ENCODE peak calls at places on chromosomes 6 and 20, in ten cellular contexts. H is H9, U is adrenal gland, L is heart left ventricle, Q is HCT116, T is SJSA1, V is ovary, X is DND-41, Z is aorta, S is right cardiac atrium. Y is an unnamed sample.

GRCh38 chr6:31122803-31123706 is 2.8 kb upstream of the CDSN start:
- DNase-seq in U (peak; percentile 84), Z (peak; percentile 91), Q (peak; percentile 72), X (no peak), L (peak; percentile 84), S (peak; percentile 93), H (no peak), V (peak; percentile 94), T (peak; percentile 82), Y (peak; percentile 85)

GRCh38 chr20:43508604-43509040 is 1.1 kb downstream of the L3MBTL1 start:
- DNase-seq in U (no peak), Z (no peak), X (no peak), L (no peak), V (no peak), H (peak; percentile 94), T (no peak), Q (no peak), S (no peak), Y (peak; percentile 27)

GRCh38 chr6:169174516-169175359 is 78.9 kb downstream of the THBS2 start:
- DNase-seq in U (no peak), H (peak; percentile 24), X (no peak), V (no peak), Z (no peak), L (no peak), S (no peak), Q (no peak), T (no peak), Y (no peak)

GRCh38 chr6:1987640-1988039 is 257.8 kb downstream of the GMDS start:
- DNase-seq in Q (no peak), U (no peak), X (no peak), S (no peak), V (no peak), L (no peak), T (peak; percentile 44), Z (no peak), H (no peak), Y (no peak)

GRCh38 chr6:30841644-30842504 is 42.4 kb upstream of the DDR1 start:
- DNase-seq in S (no peak), U (peak; percentile 70), H (no peak), Q (no peak), Z (no peak), X (no peak), L (no peak), T (no peak), V (no peak), Y (peak; percentile 67)

GRCh38 chr20:6492396-6493055 is 275.0 kb upstream of the BMP2 start:
- DNase-seq in H (peak; percentile 26), Z (no peak), V (no peak), S (no peak), X (no peak), L (no peak), Q (no peak), U (peak; percentile 4), T (peak; percentile 10), Y (no peak)

GRCh38 chr6:34378470-34378869 is 14.0 kb downstream of the NUDT3 start:
- DNase-seq in Q (no peak), H (no peak), V (no peak), X (no peak), T (no peak), L (no peak), S (no peak), Z (no peak), U (no peak), Y (no peak)

GRCh38 chr6:12815884-12816600 is 99.5 kb downstream of the PHACTR1 start:
- DNase-seq in L (no peak), H (no peak), X (no peak), Q (no peak), T (no peak), U (no peak), Z (no peak), V (no peak), S (no peak), Y (no peak)

GRCh38 chr20:31674895-31675827 is 37.4 kb downstream of the COX4I2 start:
- DNase-seq in Q (no peak), U (peak; percentile 87), T (peak; percentile 66), L (peak; percentile 83), H (no peak), Z (peak; percentile 90), S (peak; percentile 82), V (peak; percentile 60), X (peak; percentile 95), Y (peak; percentile 49)

GRCh38 chr6:99032396-99032795 is 84.7 kb upstream of the FBXL4 start:
- DNase-seq in T (no peak), X (no peak), Z (no peak), H (no peak), S (no peak), Q (no peak), U (no peak), L (no peak), V (no peak), Y (no peak)

GRCh38 chr6:1617466-1618304 is 8.0 kb downstream of the FOXC1 start:
- DNase-seq in S (peak; percentile 43), Q (no peak), X (no peak), V (no peak), H (no peak), Z (peak; percentile 58), U (no peak), L (peak; percentile 18), T (no peak), Y (no peak)

GRCh38 chr6:22147983-22148797 is 148.6 kb downstream of the PRL start:
- DNase-seq in S (peak; percentile 55), T (peak; percentile 85), L (peak; percentile 60), Z (no peak), Q (no peak), V (peak; percentile 38), H (no peak), X (peak; percentile 68), U (peak; percentile 49), Y (peak; percentile 43)

GRCh38 chr6:75588947-75589346 is 12.7 kb upstream of the SENP6 start:
- DNase-seq in T (no peak), Q (no peak), L (no peak), Z (no peak), U (no peak), S (no peak), H (no peak), X (no peak), V (no peak), Y (no peak)

GRCh38 chr6:75590370-75590769 is 11.3 kb upstream of the SENP6 start:
- DNase-seq in U (no peak), Q (no peak), Z (no peak), T (no peak), H (no peak), V (no peak), S (no peak), L (no peak), X (no peak), Y (no peak)
- H3K4me1 ChIP-seq in U (no peaks in the 10 kb centered on the region), Q (no peaks in the 10 kb centered on the region), Z (no peaks in the 10 kb centered on the region), T (no peaks in the 10 kb centered on the region), H (no peaks in the 10 kb centered on the region), V (no peaks in the 10 kb centered on the region), S (no peaks in the 10 kb centered on the region), L (no peaks in the 10 kb centered on the region), X (no peaks in the 10 kb centered on the region), Y (no peaks in the 10 kb centered on the region)

GRCh38 chr6:11040134-11040533 is 4.0 kb downstream of the ELOVL2 start:
- DNase-seq in X (no peak), Z (no peak), L (no peak), V (no peak), H (no peak), T (no peak), U (no peak), Q (no peak), S (no peak), Y (no peak)
- H3K4me1 ChIP-seq in X (no peaks in the 10 kb centered on the region), Z (no peaks in the 10 kb centered on the region), L (no peaks in the 10 kb centered on the region), V (peaks cover 6% of the 10 kb centered on the region), H (peaks cover 3% of the 10 kb centered on the region), T (peaks cover 13% of the 10 kb centered on the region), U (no peaks in the 10 kb centered on the region), Q (no peaks in the 10 kb centered on the region), S (no peaks in the 10 kb centered on the region), Y (peaks cover 3% of the 10 kb centered on the region)

GRCh38 chr6:37820713-37821069 is 1.2 kb downstream of the ZFAND3 start:
- DNase-seq in L (no peak), S (no peak), V (no peak), Z (no peak), T (no peak), Q (no peak), X (no peak), U (no peak), H (no peak), Y (no peak)

GRCh38 chr6:37816599-37817375 is 2.7 kb upstream of the ZFAND3 start:
- DNase-seq in X (no peak), U (no peak), L (no peak), V (no peak), S (no peak), T (no peak), Z (no peak), Q (no peak), H (no peak), Y (no peak)

GRCh38 chr6:37819177-37819801 is at the start of gene ZFAND3:
- DNase-seq in U (peak; percentile 97), X (peak; percentile 93), H (peak; percentile 96), L (peak; percentile 98), V (peak; percentile 98), T (peak; percentile 100), Q (peak; percentile 94), Z (peak; percentile 98), S (peak; percentile 99), Y (peak; percentile 95)

GRCh38 chr6:37819802-37820712 is 530 bp downstream of the ZFAND3 start:
- DNase-seq in S (peak; percentile 86), X (peak; percentile 60), Z (peak; percentile 79), L (peak; percentile 76), H (peak; percentile 40), T (peak; percentile 51), V (peak; percentile 70), Q (peak; percentile 29), U (peak; percentile 75), Y (peak; percentile 69)

GRCh38 chr6:37818536-37819176 is 871 bp upstream of the ZFAND3 start:
- DNase-seq in Z (peak; percentile 98), X (peak; percentile 97), H (peak; percentile 95), T (peak; percentile 100), S (peak; percentile 99), Q (peak; percentile 89), U (peak; percentile 96), V (peak; percentile 98), L (peak; percentile 98), Y (peak; percentile 97)
- H3K4me1 ChIP-seq in Z (peaks cover 16% of the 10 kb centered on the region), X (peaks cover 44% of the 10 kb centered on the region), H (no peaks in the 10 kb centered on the region), T (peaks cover 14% of the 10 kb centered on the region), S (peaks cover 16% of the 10 kb centered on the region), Q (peaks cover 19% of the 10 kb centered on the region), U (peaks cover 24% of the 10 kb centered on the region), V (peaks cover 12% of the 10 kb centered on the region), L (peaks cover 34% of the 10 kb centered on the region), Y (peaks cover 31% of the 10 kb centered on the region)

DNA sequence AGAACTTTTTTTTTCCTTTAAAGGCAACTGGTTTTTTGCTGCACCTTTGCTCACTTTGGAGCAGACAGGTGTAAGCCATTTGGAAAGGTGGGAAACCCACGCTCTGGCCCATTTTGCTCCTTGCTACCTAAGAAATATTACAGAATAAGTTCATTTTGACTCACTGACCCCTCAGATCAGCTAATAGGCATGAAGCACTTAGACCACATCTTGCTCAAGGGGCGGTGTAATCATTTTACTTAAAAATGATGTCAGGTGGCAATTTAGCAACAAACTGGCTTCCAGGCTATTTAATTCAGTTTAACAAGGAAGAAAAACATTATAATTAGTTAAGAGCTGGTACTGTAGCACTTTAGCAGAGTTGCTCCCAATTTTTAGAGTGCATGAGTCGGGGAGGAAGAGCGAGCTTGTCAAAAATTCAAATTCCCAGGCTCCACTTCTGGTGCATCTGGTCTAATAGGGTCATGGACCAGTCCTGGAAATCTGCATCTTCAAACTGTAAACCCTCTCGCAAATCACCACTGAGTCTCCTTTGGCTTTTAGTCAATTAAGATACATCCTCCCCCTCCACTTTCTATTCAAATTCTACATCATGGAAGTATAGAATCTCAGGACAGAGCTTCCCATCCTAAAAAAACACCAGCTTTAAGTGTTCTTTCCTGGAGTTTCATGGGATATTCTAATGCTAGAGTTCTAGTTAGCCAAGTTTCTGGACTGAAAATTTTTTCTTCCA is 38.2 kb downstream of the JAG1 start:
- DNase-seq in T (no peak), U (no peak), V (no peak), Q (no peak), L (no peak), H (no peak), Z (no peak), X (no peak), S (no peak), Y (no peak)
- H3K4me1 ChIP-seq in T (peaks cover 35% of the 10 kb centered on the region), U (no peaks in the 10 kb centered on the region), V (peaks cover 19% of the 10 kb centered on the region), Q (no peaks in the 10 kb centered on the region), L (peaks cover 56% of the 10 kb centered on the region), H (peaks cover 10% of the 10 kb centered on the region), Z (peaks cover 13% of the 10 kb centered on the region), X (no peaks in the 10 kb centered on the region), S (peaks cover 20% of the 10 kb centered on the region), Y (peaks cover 12% of the 10 kb centered on the region)